ENCODE peak calls at places on chromosomes 1 and 21, in four cellular contexts. Z is T-helper 1 cell, O is GM13976, P is neuronal stem cell. Q is an unnamed sample.

GRCh38 chr1:154329551-154330131 is 4.3 kb downstream of the ATP8B2 start:
- DNase-seq in Z (no peak), P (no peak), O (no peak), Q (no peak)

GRCh38 chr1:66271216-66271903 is 262.6 kb upstream of the SGIP1 start:
- DNase-seq in O (no peak), P (peak; percentile 26), Z (no peak), Q (no peak)

GRCh38 chr1:27957655-27958054 is 2.1 kb upstream of the XKR8 start:
- DNase-seq in P (no peak), Z (no peak), O (no peak), Q (no peak)

GRCh38 chr1:112992780-112993179 is 36.8 kb upstream of the SLC16A1 start:
- DNase-seq in Z (no peak), P (no peak), O (no peak), Q (no peak)

GRCh38 chr1:171948491-171948890 is 107.2 kb downstream of the DNM3 start:
- DNase-seq in O (no peak), Z (no peak), P (no peak), Q (no peak)

GRCh38 chr1:208577381-208577905 is 333.3 kb upstream of the PLXNA2 start:
- DNase-seq in P (no peak), Z (no peak), O (no peak), Q (no peak)

GRCh38 chr1:193388165-193388564 is 201.8 kb upstream of the B3GALT2 start:
- DNase-seq in P (no peak), Z (no peak), O (no peak), Q (no peak)

GRCh38 chr21:34965200-34966174 is 83.6 kb downstream of the RUNX1 start:
- DNase-seq in O (no peak), Z (no peak), P (no peak), Q (no peak)

GRCh38 chr1:160136121-160136925 is 15.1 kb upstream of the ATP1A4 start:
- DNase-seq in P (no peak), O (no peak), Z (no peak), Q (no peak)

GRCh38 chr1:156961709-156962108 is 41.3 kb downstream of the LRRC71 start:
- DNase-seq in O (no peak), P (no peak), Z (no peak), Q (no peak)

GRCh38 chr1:106676021-106676420 is 380.5 kb upstream of the PRMT6 start:
- DNase-seq in O (no peak), P (no peak), Z (no peak), Q (no peak)

GRCh38 chr1:108897865-108898720 is 21.3 kb downstream of the GPSM2 start:
- DNase-seq in Z (no peak), P (peak; percentile 26), O (peak; percentile 41), Q (no peak)